ENCODE peak calls at places on chromosomes 6 and 20, in four cellular contexts. One of them, this sample, is unnamed.

GRCh38 chr6:170232186-170233002 is 58.5 kb downstream of the DLL1 start:
- DNase-seq in upper lobe of left lung: no peak
- DNase-seq in T follicular helper cell: no peak
- DNase-seq in NCI-H1436: no peak
- DNase-seq in this sample: no peak

GRCh38 chr6:81636930-81637568 is 115.4 kb downstream of the TENT5A start:
- DNase-seq in T follicular helper cell: no peak
- DNase-seq in upper lobe of left lung: no peak
- DNase-seq in NCI-H1436: no peak
- DNase-seq in this sample: no peak

GRCh38 chr6:130132286-130132701 is 90.5 kb downstream of the SAMD3 start:
- DNase-seq in T follicular helper cell: peak
- DNase-seq in upper lobe of left lung: no peak
- DNase-seq in NCI-H1436: no peak
- DNase-seq in this sample: no peak

GRCh38 chr6:170022827-170023619 is 267.9 kb downstream of the DLL1 start:
- DNase-seq in upper lobe of left lung: peak
- DNase-seq in NCI-H1436: no peak
- DNase-seq in T follicular helper cell: no peak
- DNase-seq in this sample: peak

GRCh38 chr6:169978615-169979161 is 227.3 kb downstream of the ERMARD start:
- DNase-seq in T follicular helper cell: no peak
- DNase-seq in upper lobe of left lung: peak
- DNase-seq in NCI-H1436: no peak
- DNase-seq in this sample: no peak

GRCh38 chr6:136334465-136334846 is 44.8 kb upstream of the BCLAF1 start:
- DNase-seq in upper lobe of left lung: no peak
- DNase-seq in NCI-H1436: no peak
- DNase-seq in T follicular helper cell: no peak
- DNase-seq in this sample: no peak

GRCh38 chr6:91088976-91089375 is 502.1 kb upstream of the MAP3K7 start:
- DNase-seq in T follicular helper cell: no peak
- DNase-seq in upper lobe of left lung: no peak
- DNase-seq in NCI-H1436: no peak
- DNase-seq in this sample: no peak

GRCh38 chr20:2521369-2522305 is 12.9 kb upstream of the ZNF343 start:
- DNase-seq in NCI-H1436: no peak
- DNase-seq in T follicular helper cell: peak
- DNase-seq in upper lobe of left lung: no peak
- DNase-seq in this sample: no peak

GRCh38 chr6:135149376-135149775 is 31.7 kb upstream of the MYB start:
- DNase-seq in T follicular helper cell: no peak
- DNase-seq in upper lobe of left lung: no peak
- DNase-seq in NCI-H1436: no peak
- DNase-seq in this sample: no peak

GRCh38 chr6:36692861-36693702 is 4.5 kb upstream of the RAB44 start:
- DNase-seq in NCI-H1436: no peak
- DNase-seq in upper lobe of left lung: peak
- DNase-seq in T follicular helper cell: no peak
- DNase-seq in this sample: no peak

GRCh38 chr6:82608365-82608764 is 244.7 kb downstream of the TPBG start:
- DNase-seq in T follicular helper cell: no peak
- DNase-seq in upper lobe of left lung: no peak
- DNase-seq in NCI-H1436: no peak
- DNase-seq in this sample: no peak

GRCh38 chr6:4671587-4672115 is 104.6 kb upstream of the CDYL start:
- DNase-seq in T follicular helper cell: no peak
- DNase-seq in upper lobe of left lung: no peak
- DNase-seq in NCI-H1436: no peak
- DNase-seq in this sample: peak

GRCh38 chr6:47267301-47267700 is 42.4 kb downstream of the TNFRSF21 start:
- DNase-seq in NCI-H1436: no peak
- DNase-seq in upper lobe of left lung: no peak
- DNase-seq in T follicular helper cell: no peak
- DNase-seq in this sample: no peak

GRCh38 chr6:150001295-150001990 is 23.9 kb downstream of the RAET1L start:
- DNase-seq in NCI-H1436: no peak
- DNase-seq in upper lobe of left lung: no peak
- DNase-seq in T follicular helper cell: no peak
- DNase-seq in this sample: no peak

GRCh38 chr6:168216741-168217140 is 102.8 kb downstream of the DACT2 start:
- DNase-seq in T follicular helper cell: no peak
- DNase-seq in NCI-H1436: no peak
- DNase-seq in upper lobe of left lung: no peak
- DNase-seq in this sample: no peak

GRCh38 chr6:167146977-167147376 is 10.8 kb downstream of the GPR31 start:
- DNase-seq in NCI-H1436: no peak
- DNase-seq in T follicular helper cell: no peak
- DNase-seq in upper lobe of left lung: no peak
- DNase-seq in this sample: no peak

GRCh38 chr6:169165561-169166300 is 87.9 kb downstream of the THBS2 start:
- DNase-seq in T follicular helper cell: no peak
- DNase-seq in upper lobe of left lung: no peak
- DNase-seq in NCI-H1436: no peak
- DNase-seq in this sample: no peak

GRCh38 chr6:67594366-67594765 is 1040.7 kb upstream of the ADGRB3 start:
- DNase-seq in T follicular helper cell: no peak
- DNase-seq in upper lobe of left lung: no peak
- DNase-seq in NCI-H1436: no peak
- DNase-seq in this sample: no peak

GRCh38 chr6:139338845-139339244 is 35.6 kb downstream of the CITED2 start:
- DNase-seq in NCI-H1436: no peak
- DNase-seq in upper lobe of left lung: no peak
- DNase-seq in T follicular helper cell: no peak
- DNase-seq in this sample: no peak

GRCh38 chr20:5481872-5482271 is 165.1 kb upstream of the PROKR2 start:
- DNase-seq in NCI-H1436: no peak
- DNase-seq in upper lobe of left lung: no peak
- DNase-seq in T follicular helper cell: no peak
- DNase-seq in this sample: no peak

GRCh38 chr6:139060332-139060731 is 31.8 kb downstream of the ABRACL start:
- DNase-seq in NCI-H1436: no peak
- DNase-seq in upper lobe of left lung: no peak
- DNase-seq in T follicular helper cell: no peak
- DNase-seq in this sample: no peak

GRCh38 chr20:23530937-23531567 is 37.2 kb downstream of the CST9L start:
- DNase-seq in T follicular helper cell: no peak
- DNase-seq in upper lobe of left lung: no peak
- DNase-seq in NCI-H1436: no peak
- DNase-seq in this sample: no peak

GRCh38 chr6:44047801-44048200 is 79.5 kb downstream of the MRPL14 start:
- DNase-seq in NCI-H1436: no peak
- DNase-seq in T follicular helper cell: no peak
- DNase-seq in upper lobe of left lung: no peak
- DNase-seq in this sample: no peak

GRCh38 chr20:33646191-33646590 is 15.9 kb upstream of the C20orf144 start:
- DNase-seq in upper lobe of left lung: no peak
- DNase-seq in T follicular helper cell: no peak
- DNase-seq in NCI-H1436: no peak
- DNase-seq in this sample: no peak

GRCh38 chr20:17967595-17968365 is 814 bp downstream of the SNX5 start:
- DNase-seq in T follicular helper cell: no peak
- DNase-seq in NCI-H1436: no peak
- DNase-seq in upper lobe of left lung: no peak
- DNase-seq in this sample: no peak

GRCh38 chr20:8756410-8756809 is 312.5 kb upstream of the PLCB4 start:
- DNase-seq in T follicular helper cell: no peak
- DNase-seq in upper lobe of left lung: no peak
- DNase-seq in NCI-H1436: no peak
- DNase-seq in this sample: no peak

GRCh38 chr20:15976047-15976731 is 597.1 kb downstream of the KIF16B start:
- DNase-seq in upper lobe of left lung: no peak
- DNase-seq in T follicular helper cell: no peak
- DNase-seq in NCI-H1436: no peak
- DNase-seq in this sample: no peak

GRCh38 chr6:30645989-30646388 is 944 bp upstream of the C6orf136 start:
- DNase-seq in T follicular helper cell: no peak
- DNase-seq in NCI-H1436: no peak
- DNase-seq in upper lobe of left lung: no peak
- DNase-seq in this sample: no peak

GRCh38 chr20:41470362-41471095 is 103.9 kb upstream of the EMILIN3 start:
- DNase-seq in T follicular helper cell: no peak
- DNase-seq in upper lobe of left lung: no peak
- DNase-seq in NCI-H1436: no peak
- DNase-seq in this sample: no peak

GRCh38 chr6:17289491-17290106 is 8.4 kb downstream of the RBM24 start:
- DNase-seq in NCI-H1436: no peak
- DNase-seq in T follicular helper cell: no peak
- DNase-seq in upper lobe of left lung: peak
- DNase-seq in this sample: no peak

GRCh38 chr6:112337209-112337638 is 9.9 kb upstream of the RFPL4B start:
- DNase-seq in NCI-H1436: peak
- DNase-seq in T follicular helper cell: no peak
- DNase-seq in upper lobe of left lung: no peak
- DNase-seq in this sample: no peak

GRCh38 chr6:73017473-73017872 is 207.8 kb downstream of the KHDC1L start:
- DNase-seq in T follicular helper cell: no peak
- DNase-seq in NCI-H1436: no peak
- DNase-seq in upper lobe of left lung: no peak
- DNase-seq in this sample: no peak

GRCh38 chr6:108585921-108586320 is 25.2 kb downstream of the FOXO3 start:
- DNase-seq in T follicular helper cell: no peak
- DNase-seq in NCI-H1436: no peak
- DNase-seq in upper lobe of left lung: no peak
- DNase-seq in this sample: no peak

GRCh38 chr6:83062225-83062624 is 3.4 kb downstream of the UBE3D start:
- DNase-seq in T follicular helper cell: no peak
- DNase-seq in upper lobe of left lung: no peak
- DNase-seq in NCI-H1436: no peak
- DNase-seq in this sample: no peak

GRCh38 chr6:134805163-134805562 is 144.7 kb downstream of the ALDH8A1 start:
- DNase-seq in T follicular helper cell: no peak
- DNase-seq in NCI-H1436: no peak
- DNase-seq in upper lobe of left lung: no peak
- DNase-seq in this sample: no peak

GRCh38 chr20:25744261-25744660 is 47.6 kb upstream of the ZNF337 start:
- DNase-seq in NCI-H1436: no peak
- DNase-seq in T follicular helper cell: no peak
- DNase-seq in upper lobe of left lung: no peak
- DNase-seq in this sample: no peak

GRCh38 chr6:36444470-36444869 is 1.7 kb downstream of the KCTD20 start:
- DNase-seq in upper lobe of left lung: no peak
- DNase-seq in NCI-H1436: no peak
- DNase-seq in T follicular helper cell: no peak
- DNase-seq in this sample: no peak

GRCh38 chr6:136751478-136751956 is 40.8 kb downstream of the MAP3K5 start:
- DNase-seq in T follicular helper cell: no peak
- DNase-seq in upper lobe of left lung: no peak
- DNase-seq in NCI-H1436: no peak
- DNase-seq in this sample: no peak

This sample was measured in type B pancreatic cell.